ENCODE peak calls at places on chromosomes 7 and 10, in nine cellular contexts. T is Caco-2, K is neural progenitor cell, Z is GM12878, C is HFF-Myc, N is HL-60, A is epithelial cell of esophagus, G is BJ, D is cardiac muscle cell. E is an unnamed sample.
A peak's percentile ranks its signal among the peaks of the same experiment; 100 is the strongest.

GRCh38 chr10:94092848-94093247 is 99.1 kb downstream of the PLCE1 start:
- DNase-seq in T (no peak), K (no peak), Z (no peak), C (no peak), N (no peak), A (peak; percentile 70), G (no peak), D (peak; percentile 61), E (no peak)

GRCh38 chr7:146768941-146769340 is 652.3 kb downstream of the CNTNAP2 start:
- DNase-seq in T (no peak), K (no peak), Z (no peak), C (no peak), N (no peak), A (no peak), G (no peak), D (no peak), E (no peak)

GRCh38 chr10:132575320-132576201 is 38.0 kb downstream of the INPP5A start:
- DNase-seq in T (peak; percentile 58), K (no peak), Z (peak; percentile 89), C (peak; percentile 42), N (peak; percentile 85), A (peak; percentile 41), G (peak; percentile 61), D (peak; percentile 82), E (peak; percentile 60)

GRCh38 chr7:39695852-39696586 is 72.6 kb downstream of the RALA start:
- DNase-seq in T (no peak), K (no peak), Z (no peak), C (no peak), N (no peak), A (no peak), G (no peak), D (no peak), E (no peak)

GRCh38 chr7:80060218-80060806 is 74.3 kb upstream of the GNAI1 start:
- DNase-seq in T (peak; percentile 24), K (peak; percentile 38), Z (no peak), C (peak; percentile 37), N (no peak), A (peak; percentile 73), G (peak; percentile 50), D (peak; percentile 80), E (peak; percentile 47)

GRCh38 chr10:44706745-44707144 is 204.4 kb upstream of the TMEM72 start:
- DNase-seq in T (no peak), K (no peak), Z (no peak), C (peak; percentile 95), N (no peak), A (peak; percentile 84), G (peak; percentile 95), D (peak; percentile 81), E (peak; percentile 88)

GRCh38 chr7:16695621-16696237 is 49.7 kb downstream of the BZW2 start:
- DNase-seq in T (peak; percentile 67), K (peak; percentile 57), Z (no peak), C (peak; percentile 39), N (peak; percentile 12), A (peak; percentile 77), G (no peak), D (peak; percentile 78), E (peak; percentile 43)

GRCh38 chr7:116185956-116186355 is 24.4 kb upstream of the TES start:
- DNase-seq in T (no peak), K (no peak), Z (no peak), C (no peak), N (no peak), A (peak; percentile 39), G (no peak), D (no peak), E (no peak)

GRCh38 chr7:151529842-151530241 is 10.1 kb upstream of the RHEB start:
- DNase-seq in T (no peak), K (no peak), Z (no peak), C (no peak), N (no peak), A (no peak), G (no peak), D (no peak), E (no peak)

GRCh38 chr10:7117806-7118674 is 292.8 kb downstream of the SFMBT2 start:
- DNase-seq in T (no peak), K (peak; percentile 5), Z (no peak), C (no peak), N (no peak), A (no peak), G (no peak), D (no peak), E (no peak)

GRCh38 chr10:6299234-6299633 is 96.5 kb downstream of the PFKFB3 start:
- DNase-seq in T (no peak), K (no peak), Z (no peak), C (no peak), N (no peak), A (peak; percentile 100), G (no peak), D (no peak), E (no peak)

GRCh38 chr7:22447759-22448158 is 52.2 kb downstream of the STEAP1B start:
- DNase-seq in T (no peak), K (no peak), Z (peak; percentile 88), C (no peak), N (no peak), A (no peak), G (no peak), D (no peak), E (no peak)

GRCh38 chr7:47170516-47170915 is 411.4 kb downstream of the TNS3 start:
- DNase-seq in T (no peak), K (no peak), Z (no peak), C (no peak), N (no peak), A (peak; percentile 34), G (no peak), D (peak; percentile 22), E (no peak)

GRCh38 chr10:18334116-18334867 is 194.1 kb downstream of the CACNB2 start:
- DNase-seq in T (no peak), K (peak; percentile 4), Z (no peak), C (no peak), N (no peak), A (no peak), G (no peak), D (peak; percentile 36), E (no peak)
- H3K4me3 ChIP-seq in T (no peak overlapping the region), K (no peak overlapping the region), Z (no peak overlapping the region), C (no peak overlapping the region), N (no peak overlapping the region), A (no peak overlapping the region), G (no peak overlapping the region), D (no peak overlapping the region), E (no peak overlapping the region)

DNA sequence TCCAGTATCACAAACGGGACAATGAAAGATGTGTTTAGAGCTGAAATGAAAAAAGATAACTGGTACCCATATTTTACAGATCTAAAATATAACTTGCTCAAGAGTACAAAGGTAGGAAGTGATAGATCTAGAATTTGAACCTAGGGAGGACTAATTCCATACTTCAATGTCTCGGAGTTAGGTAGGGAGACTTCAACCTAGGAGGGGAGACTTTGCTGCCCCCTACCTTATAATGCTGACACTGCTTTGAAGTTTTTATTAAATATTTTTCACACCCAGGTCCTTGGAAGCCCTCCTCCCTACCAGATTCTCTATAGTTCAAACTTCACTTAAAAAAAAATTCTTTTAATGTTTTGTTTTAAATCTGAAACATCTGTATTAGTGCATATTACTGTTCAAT is 58.0 kb downstream of the MICU1 start:
- DNase-seq in T (peak; percentile 41), K (peak; percentile 33), Z (no peak), C (no peak), N (no peak), A (peak; percentile 24), G (no peak), D (peak; percentile 25), E (no peak)
- TF ChIP-seq CTCF in T (peak; percentile 61), K (peak; percentile 71), Z (peak; percentile 51), C (peak; percentile 38), N (no peak), A (peak; percentile 28), G (peak; percentile 23), D (peak; percentile 44), E (peak; percentile 58)

DNA sequence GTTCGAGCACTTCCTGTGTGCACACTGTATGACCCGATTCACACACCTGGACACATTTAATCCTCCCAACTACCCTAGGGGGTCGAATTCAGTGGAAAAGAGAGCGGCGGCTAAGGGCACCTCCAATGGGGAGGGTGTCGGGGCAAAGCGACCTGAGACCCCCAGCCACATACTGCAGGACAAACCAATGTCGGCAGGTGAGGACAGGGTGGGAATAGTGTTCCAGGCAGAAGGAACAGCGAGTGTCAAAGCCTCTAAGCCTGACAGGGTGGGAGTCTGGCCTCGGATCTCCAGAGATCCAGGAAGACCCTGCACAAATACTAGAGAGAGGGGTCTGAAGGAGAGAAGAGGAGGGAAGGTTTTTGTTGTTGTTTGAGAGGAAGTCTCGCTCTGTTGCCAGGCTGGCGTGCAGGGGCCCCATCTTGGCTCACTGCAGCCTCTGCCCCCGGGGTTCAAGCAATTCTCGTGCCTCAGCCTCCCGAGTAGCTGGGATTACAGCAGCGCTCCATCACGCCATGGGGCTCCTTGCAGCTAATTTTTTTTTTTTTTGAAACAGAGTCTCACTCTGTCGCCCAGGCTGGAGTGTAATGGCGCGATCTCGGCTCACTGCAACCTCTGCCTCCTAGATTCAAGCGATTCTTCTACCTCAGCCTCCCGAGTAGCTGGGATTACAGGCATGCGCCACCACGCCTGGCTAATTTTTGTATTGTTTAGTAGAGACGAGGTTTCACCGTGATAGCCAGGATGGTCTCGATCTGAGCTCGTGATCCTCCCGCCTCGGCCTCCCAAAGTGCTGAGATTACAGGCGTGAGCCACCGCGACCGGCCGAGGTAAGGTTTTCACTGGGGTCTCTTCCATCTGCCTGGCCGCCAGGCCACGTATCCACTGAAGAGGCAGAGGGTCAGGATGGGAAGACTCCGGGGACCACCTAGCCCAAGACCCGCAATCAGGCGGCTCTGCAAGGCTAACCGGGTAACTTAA is 1.2 kb upstream of the ARPC1B start:
- DNase-seq in T (no peak), K (no peak), Z (no peak), C (no peak), N (no peak), A (no peak), G (no peak), D (no peak), E (no peak)
- H3K4me3 ChIP-seq in T (peak overlapping the region; percentile 91), K (peak overlapping the region; percentile 95), Z (peak overlapping the region; percentile 96), C (peak overlapping the region; percentile 63), N (peak overlapping the region; percentile 83), A (no peak overlapping the region), G (peak overlapping the region; percentile 94), D (peak overlapping the region; percentile 87), E (peak overlapping the region; percentile 62)

GRCh38 chr10:27068217-27068891 is 31.9 kb downstream of the ANKRD26 start:
- DNase-seq in T (no peak), K (no peak), Z (no peak), C (no peak), N (no peak), A (no peak), G (no peak), D (no peak), E (no peak)

GRCh38 chr10:27072436-27073114 is 27.7 kb downstream of the ANKRD26 start:
- DNase-seq in T (no peak), K (peak; percentile 46), Z (no peak), C (no peak), N (no peak), A (no peak), G (no peak), D (no peak), E (no peak)
- TF ChIP-seq CTCF in T (no peak), K (peak; percentile 50), Z (no peak), C (peak; percentile 6), N (no peak), A (peak; percentile 11), G (no peak), D (no peak), E (no peak)

GRCh38 chr10:14010083-14010551 is 320.6 kb downstream of the FRMD4A start:
- DNase-seq in T (no peak), K (peak; percentile 27), Z (no peak), C (peak; percentile 80), N (no peak), A (peak; percentile 15), G (no peak), D (peak; percentile 76), E (peak; percentile 77)
- H3K4me3 ChIP-seq in T (no peak overlapping the region), K (no peak overlapping the region), Z (no peak overlapping the region), C (peak overlapping the region; percentile 49), N (no peak overlapping the region), A (peak overlapping the region; percentile 25), G (peak overlapping the region; percentile 37), D (no peak overlapping the region), E (peak overlapping the region; percentile 27)

GRCh38 chr10:11454958-11455566 is 156.4 kb downstream of the USP6NL start:
- DNase-seq in T (no peak), K (no peak), Z (no peak), C (no peak), N (no peak), A (no peak), G (no peak), D (no peak), E (no peak)
- TF ChIP-seq CTCF in T (peak; percentile 43), K (peak; percentile 50), Z (peak; percentile 12), C (peak; percentile 21), N (no peak), A (peak; percentile 24), G (peak; percentile 25), D (no peak), E (peak; percentile 41)

E was measured in retinal pigment epithelial cell.